ENCODE peak calls at places on chromosomes 12 and 14, in six cellular contexts. C is colonic mucosa, R is GM13976, K is glutamatergic neuron, M is pancreas, Z is lower lobe of right lung. O is an unnamed sample.
A peak's percentile ranks its signal among the peaks of the same experiment; 100 is the strongest.

GRCh38 chr12:16362550-16362949 is 15.1 kb downstream of the MGST1 start:
- DNase-seq in C (no peak), R (no peak), K (no peak), M (no peak), Z (no peak), O (no peak)

GRCh38 chr14:79011091-79011919 is 841.1 kb downstream of the NRXN3 start:
- DNase-seq in C (peak; percentile 18), R (peak; percentile 24), K (no peak), M (peak; percentile 13), Z (no peak), O (no peak)

GRCh38 chr14:100332797-100333196 is 9.7 kb downstream of the SLC25A47 start:
- DNase-seq in C (no peak), R (peak; percentile 81), K (no peak), M (no peak), Z (peak; percentile 41), O (no peak)

GRCh38 chr12:49967777-49968250 is 4.9 kb upstream of the AQP6 start:
- DNase-seq in C (no peak), R (no peak), K (no peak), M (no peak), Z (no peak), O (no peak)

GRCh38 chr12:131057722-131058515 is 104.2 kb downstream of the ADGRD1 start:
- DNase-seq in C (no peak), R (no peak), K (no peak), M (no peak), Z (no peak), O (no peak)

GRCh38 chr14:78701246-78701645 is 531.1 kb downstream of the NRXN3 start:
- DNase-seq in C (no peak), R (no peak), K (no peak), M (no peak), Z (no peak), O (no peak)

GRCh38 chr12:4272976-4273650 is 449 bp upstream of the CCND2 start:
- DNase-seq in C (no peak), R (peak; percentile 53), K (no peak), M (no peak), Z (no peak), O (peak; percentile 18)

GRCh38 chr12:55842681-55843429 is at the start of gene MMP19:
- DNase-seq in C (no peak), R (no peak), K (no peak), M (no peak), Z (no peak), O (no peak)

GRCh38 chr12:132238487-132239248 is 90.7 kb downstream of the GALNT9 start:
- DNase-seq in C (no peak), R (no peak), K (peak; percentile 67), M (no peak), Z (peak; percentile 42), O (no peak)

GRCh38 chr12:65171870-65172269 is 2.5 kb downstream of the LEMD3 start:
- DNase-seq in C (no peak), R (no peak), K (no peak), M (no peak), Z (no peak), O (no peak)

GRCh38 chr12:89983622-89984021 is 275.0 kb upstream of the ATP2B1 start:
- DNase-seq in C (no peak), R (no peak), K (no peak), M (no peak), Z (no peak), O (no peak)

GRCh38 chr12:112823582-112824149 is 32.1 kb downstream of the RPH3A start:
- DNase-seq in C (no peak), R (no peak), K (no peak), M (no peak), Z (no peak), O (no peak)

GRCh38 chr12:90922068-90922743 is 32.8 kb downstream of the CCER1 start:
- DNase-seq in C (no peak), R (no peak), K (no peak), M (no peak), Z (no peak), O (no peak)

GRCh38 chr14:104369208-104369607 is 210.4 kb upstream of the C14orf180 start:
- DNase-seq in C (no peak), R (no peak), K (no peak), M (no peak), Z (peak; percentile 13), O (no peak)

GRCh38 chr12:42128888-42129287 is 15.8 kb downstream of the GXYLT1 start:
- DNase-seq in C (no peak), R (no peak), K (no peak), M (no peak), Z (no peak), O (no peak)

GRCh38 chr14:74402264-74403251 is 23.5 kb downstream of the SYNDIG1L start:
- DNase-seq in C (no peak), R (peak; percentile 50), K (peak; percentile 41), M (no peak), Z (peak; percentile 34), O (no peak)

GRCh38 chr12:94941440-94941862 is 62.0 kb downstream of the NDUFA12 start:
- DNase-seq in C (peak; percentile 29), R (no peak), K (peak; percentile 17), M (no peak), Z (no peak), O (no peak)

GRCh38 chr14:23294346-23294733 is 8.3 kb downstream of the PPP1R3E start:
- DNase-seq in C (no peak), R (no peak), K (no peak), M (no peak), Z (no peak), O (no peak)

GRCh38 chr14:65461730-65462129 is 49.2 kb downstream of the FUT8 start:
- DNase-seq in C (no peak), R (no peak), K (no peak), M (no peak), Z (no peak), O (no peak)

GRCh38 chr12:8890313-8891084 is 23.8 kb upstream of the PHC1 start:
- DNase-seq in C (peak; percentile 50), R (peak; percentile 70), K (peak; percentile 61), M (peak; percentile 48), Z (peak; percentile 46), O (peak; percentile 76)

GRCh38 chr14:100213956-100214767 is 24.8 kb upstream of the YY1 start:
- DNase-seq in C (peak; percentile 95), R (peak; percentile 98), K (peak; percentile 89), M (peak; percentile 89), Z (peak; percentile 97), O (peak; percentile 77)

GRCh38 chr12:18262514-18262913 is 1.2 kb downstream of the PIK3C2G start:
- DNase-seq in C (no peak), R (no peak), K (no peak), M (no peak), Z (no peak), O (no peak)

GRCh38 chr12:10304161-10304574 is 3.5 kb upstream of the KLRD1 start:
- DNase-seq in C (no peak), R (no peak), K (no peak), M (no peak), Z (no peak), O (no peak)

GRCh38 chr12:115946867-115947695 is 330.4 kb downstream of the MED13L start:
- DNase-seq in C (no peak), R (no peak), K (no peak), M (no peak), Z (no peak), O (no peak)
- TF ChIP-seq CTCF in C (no peak), R (peak; percentile 14), K (peak; percentile 71), M (no peak), Z (peak; percentile 9), O (peak; percentile 58)

DNA sequence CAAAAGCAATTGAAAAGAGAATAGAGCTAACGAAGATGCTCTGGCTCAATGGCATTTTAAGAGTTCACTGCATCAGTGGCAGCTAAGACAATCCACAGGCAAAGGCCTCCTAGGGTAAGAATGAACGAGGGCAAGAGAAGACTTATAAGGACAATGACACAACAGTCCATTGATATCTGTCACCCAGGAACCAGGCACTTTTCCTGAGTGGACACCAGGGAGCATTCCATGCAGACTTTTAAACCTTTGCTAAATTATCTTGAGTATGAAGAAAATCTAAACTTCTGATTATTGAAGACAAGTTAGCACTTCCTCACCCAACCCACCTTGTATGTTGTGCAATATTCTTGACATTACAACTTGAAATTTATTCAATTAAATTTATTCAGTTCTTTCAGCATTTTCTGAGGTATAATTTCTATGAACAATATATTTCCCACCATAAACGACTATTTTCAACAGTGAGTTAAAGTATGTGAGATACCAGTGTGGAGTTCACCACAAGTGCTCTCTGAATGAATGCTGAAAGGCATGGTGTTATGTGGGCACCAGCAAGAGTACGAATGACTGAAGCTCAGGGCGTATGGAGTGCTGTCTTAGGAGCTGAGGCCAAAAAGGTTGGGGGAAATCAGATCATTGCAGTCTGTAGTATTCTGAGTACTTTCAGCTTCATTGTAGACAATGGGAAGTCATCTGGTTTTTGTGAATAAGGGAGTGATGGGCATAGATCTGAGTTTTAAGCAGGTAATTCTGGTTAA is 124.3 kb upstream of the LMNTD1 start:
- DNase-seq in C (no peak), R (no peak), K (no peak), M (no peak), Z (no peak), O (no peak)
- TF ChIP-seq CTCF in C (no peak), R (no peak), K (no peak), M (no peak), Z (peak; percentile 34), O (no peak)

GRCh38 chr12:39095636-39096330 is 190.4 kb upstream of the CPNE8 start:
- DNase-seq in C (no peak), R (no peak), K (no peak), M (no peak), Z (no peak), O (no peak)
- TF ChIP-seq CTCF in C (no peak), R (no peak), K (no peak), M (no peak), Z (no peak), O (no peak)

GRCh38 chr14:54490448-54490805 is 1.6 kb upstream of the GMFB start:
- DNase-seq in C (no peak), R (no peak), K (no peak), M (no peak), Z (no peak), O (no peak)

GRCh38 chr14:54488646-54489317 is at the start of gene GMFB:
- DNase-seq in C (peak; percentile 93), R (peak; percentile 94), K (peak; percentile 92), M (peak; percentile 93), Z (peak; percentile 95), O (peak; percentile 88)

GRCh38 chr14:54489731-54490447 is 1.1 kb upstream of the GMFB start:
- DNase-seq in C (no peak), R (no peak), K (no peak), M (no peak), Z (no peak), O (no peak)

GRCh38 chr14:54488318-54488645 is 498 bp downstream of the GMFB start:
- DNase-seq in C (no peak), R (no peak), K (no peak), M (no peak), Z (no peak), O (no peak)

GRCh38 chr14:54489318-54489683 is 521 bp upstream of the GMFB start:
- DNase-seq in C (no peak), R (no peak), K (no peak), M (no peak), Z (no peak), O (no peak)
- TF ChIP-seq CTCF in C (no peak), R (no peak), K (no peak), M (no peak), Z (no peak), O (no peak)